ENCODE peak calls at places on chromosomes 2 and 18, in five cellular contexts. M is ovary; B is stimulated activated CD4-positive, alpha-beta T cell treated with anti-CD3 and anti-CD28 coated beads, Interleukin-12 subunit alpha, Interleukin-12 subunit beta, amount 100 ng/mL, for 4 hours; E is Calu3; J is PC-3. Z is an unnamed sample.
A peak's percentile ranks its signal among the peaks of the same experiment; 100 is the strongest.

GRCh38 chr18:80198391-80198790 is 48.9 kb downstream of the PARD6G start:
- DNase-seq in B (no peak), M (no peak), E (no peak), J (no peak), Z (no peak)

GRCh38 chr2:8515864-8516533 is 165.9 kb upstream of the ID2 start:
- DNase-seq in J (no peak), M (no peak), E (no peak), B (peak; percentile 17), Z (no peak)

GRCh38 chr2:141417246-141417797 is 713.5 kb downstream of the LRP1B start:
- DNase-seq in E (no peak), B (no peak), M (no peak), J (no peak), Z (no peak)

GRCh38 chr2:47056875-47057731 is 98.0 kb downstream of the STPG4 start:
- DNase-seq in M (peak; percentile 36), B (no peak), E (no peak), J (no peak), Z (no peak)

GRCh38 chr2:144894612-144895300 is 374.8 kb upstream of the ZEB2 start:
- DNase-seq in B (no peak), M (no peak), E (no peak), J (no peak), Z (no peak)

GRCh38 chr2:84838434-84839145 is 42.3 kb downstream of the TRABD2A start:
- DNase-seq in E (no peak), M (no peak), B (no peak), J (no peak), Z (no peak)

GRCh38 chr2:15287447-15288184 is 273.5 kb downstream of the NBAS start:
- DNase-seq in E (no peak), B (no peak), J (no peak), M (no peak), Z (no peak)

GRCh38 chr2:12442627-12442928 is 274.2 kb upstream of the TRIB2 start:
- DNase-seq in B (no peak), E (no peak), M (no peak), J (peak; percentile 53), Z (no peak)

GRCh38 chr2:235201796-235202195 is 250.0 kb downstream of the SH3BP4 start:
- DNase-seq in B (no peak), M (no peak), E (no peak), J (no peak), Z (no peak)

GRCh38 chr18:57901819-57902600 is 98.9 kb upstream of the ATP8B1 start:
- DNase-seq in B (no peak), E (peak; percentile 89), J (no peak), M (no peak), Z (no peak)

GRCh38 chr2:173969886-173970285 is 4.7 kb upstream of the SP3 start:
- DNase-seq in E (no peak), M (no peak), B (no peak), J (no peak), Z (no peak)

GRCh38 chr2:14678754-14679153 is 46.2 kb downstream of the LRATD1 start:
- DNase-seq in E (no peak), M (no peak), B (no peak), J (peak; percentile 25), Z (no peak)

GRCh38 chr2:238668426-238668825 is 179.5 kb upstream of the TWIST2 start:
- DNase-seq in M (no peak), B (no peak), J (no peak), E (no peak), Z (no peak)

GRCh38 chr2:145682536-145683157 is 1162.7 kb upstream of the ZEB2 start:
- DNase-seq in J (peak; percentile 80), M (no peak), E (no peak), B (no peak), Z (no peak)

GRCh38 chr2:71466301-71467179 is 13.2 kb downstream of the DYSF start:
- DNase-seq in B (peak; percentile 1), J (peak; percentile 64), E (peak; percentile 54), M (no peak), Z (no peak)

GRCh38 chr2:40332096-40332826 is 119.6 kb downstream of the SLC8A1 start:
- DNase-seq in B (no peak), M (no peak), J (peak; percentile 95), E (peak; percentile 33), Z (no peak)